ENCODE peak calls at places on chromosome 17, in ten cellular contexts. S is GM23248; Y is MM.1S; F is CD8-positive, alpha-beta memory T cell; T is GM12878; G is adrenal gland; V is thoracic aorta; D is testis; Q is esophagus muscularis mucosa; O is brain microvascular endothelial cell. N is an unnamed sample.

GRCh38 chr17:20059728-20060188 is 50.6 kb downstream of the SPECC1 start:
- DNase-seq in D (no peak), S (peak), V (no peak), T (peak), G (no peak), Y (peak), Q (no peak), F (no peak), O (no peak), N (peak)

GRCh38 chr17:27660436-27660835 is 29.4 kb downstream of the LGALS9 start:
- DNase-seq in F (no peak), O (no peak), Y (no peak), Q (no peak), V (no peak), D (no peak), S (no peak), T (no peak), G (no peak), N (no peak)

GRCh38 chr17:45907720-45908395 is 13.5 kb downstream of the MAPT start:
- DNase-seq in Y (no peak), T (no peak), S (no peak), Q (no peak), V (no peak), F (no peak), G (no peak), D (no peak), O (no peak), N (no peak)

GRCh38 chr17:73269329-73269615 is 7.6 kb upstream of the CPSF4L start:
- DNase-seq in S (no peak), Y (no peak), T (no peak), O (no peak), F (no peak), V (no peak), Q (no peak), G (no peak), D (no peak), N (no peak)

GRCh38 chr17:13372432-13372831 is 229.3 kb downstream of the HS3ST3A1 start:
- DNase-seq in G (no peak), S (no peak), V (no peak), F (no peak), Q (no peak), T (no peak), D (no peak), O (no peak), Y (no peak), N (no peak)

GRCh38 chr17:14471052-14471451 is 170.2 kb downstream of the HS3ST3B1 start:
- DNase-seq in D (no peak), O (peak), G (no peak), T (no peak), F (no peak), Q (no peak), V (no peak), Y (no peak), S (peak), N (peak)

GRCh38 chr17:66429680-66430079 is 127.3 kb downstream of the PRKCA start:
- DNase-seq in F (no peak), D (no peak), O (no peak), Q (no peak), T (no peak), G (no peak), Y (peak), S (no peak), V (no peak), N (no peak)

GRCh38 chr17:39099686-39100293 is 51.6 kb downstream of the PLXDC1 start:
- DNase-seq in D (peak), F (no peak), S (no peak), Y (no peak), O (no peak), T (no peak), V (no peak), G (peak), Q (peak), N (no peak)

GRCh38 chr17:7026471-7027115 is 3.7 kb downstream of the BCL6B start:
- DNase-seq in Y (no peak), T (no peak), F (no peak), Q (no peak), G (no peak), S (no peak), D (no peak), V (no peak), O (no peak), N (no peak)

GRCh38 chr17:40284085-40284713 is 3.5 kb upstream of the CDC6 start:
- DNase-seq in S (peak), O (peak), V (no peak), Y (no peak), G (no peak), F (no peak), D (no peak), T (no peak), Q (no peak), N (peak)

GRCh38 chr17:68378202-68379149 is 78.8 kb downstream of the WIPI1 start:
- DNase-seq in G (peak), D (peak), S (peak), O (peak), Q (peak), V (peak), T (no peak), F (no peak), Y (no peak), N (no peak)

GRCh38 chr17:65173284-65173793 is 36.2 kb downstream of the RGS9 start:
- DNase-seq in Q (no peak), T (no peak), D (peak), F (peak), Y (no peak), G (peak), O (peak), S (peak), V (no peak), N (no peak)

GRCh38 chr17:5562172-5562571 is 22.1 kb downstream of the NLRP1 start:
- DNase-seq in S (no peak), Y (no peak), F (no peak), Q (no peak), G (no peak), D (no peak), O (no peak), T (no peak), V (no peak), N (no peak)

GRCh38 chr17:45940826-45941225 is 46.5 kb downstream of the MAPT start:
- DNase-seq in T (no peak), S (no peak), V (peak), D (peak), G (no peak), Q (no peak), F (no peak), O (no peak), Y (no peak), N (no peak)

GRCh38 chr17:18118633-18118975 is 10.0 kb downstream of the MYO15A start:
- DNase-seq in G (no peak), V (no peak), S (no peak), D (no peak), O (no peak), Y (no peak), T (no peak), F (no peak), Q (no peak), N (no peak)

GRCh38 chr17:44348234-44348987 is 3.3 kb downstream of the GRN start:
- DNase-seq in T (peak), Y (peak), V (no peak), F (no peak), O (peak), D (no peak), G (peak), Q (no peak), S (peak), N (peak)

GRCh38 chr17:66437466-66438026 is 135.1 kb downstream of the PRKCA start:
- DNase-seq in G (no peak), Y (peak), Q (no peak), F (no peak), V (no peak), T (no peak), D (no peak), O (no peak), S (no peak), N (no peak)

GRCh38 chr17:13947499-13947898 is 121.8 kb upstream of the COX10 start:
- DNase-seq in O (no peak), D (no peak), G (no peak), S (no peak), V (no peak), T (no peak), Y (no peak), Q (no peak), F (no peak), N (no peak)

GRCh38 chr17:33202011-33202410 is 91.1 kb downstream of the ASIC2 start:
- DNase-seq in V (no peak), Q (no peak), O (no peak), Y (no peak), F (no peak), D (no peak), G (no peak), S (no peak), T (no peak), N (no peak)

GRCh38 chr17:76432004-76432403 is 20.9 kb downstream of the UBE2O start:
- DNase-seq in T (no peak), Q (no peak), D (no peak), Y (no peak), O (no peak), S (no peak), G (no peak), F (no peak), V (no peak), N (no peak)
- H3K27ac ChIP-seq in T (no peak), Q (no peak), D (no peak), Y (no peak), O (no peak), S (no peak), G (no peak), F (no peak), V (no peak), N (no peak)

GRCh38 chr17:15942207-15942833 is 2.6 kb upstream of the ADORA2B start:
- DNase-seq in D (no peak), Y (no peak), G (no peak), T (no peak), O (no peak), F (no peak), V (no peak), Q (no peak), S (peak), N (no peak)
- H3K27ac ChIP-seq in D (no peak), Y (no peak), G (no peak), T (no peak), O (peak), F (no peak), V (no peak), Q (no peak), S (no peak), N (peak)

DNA sequence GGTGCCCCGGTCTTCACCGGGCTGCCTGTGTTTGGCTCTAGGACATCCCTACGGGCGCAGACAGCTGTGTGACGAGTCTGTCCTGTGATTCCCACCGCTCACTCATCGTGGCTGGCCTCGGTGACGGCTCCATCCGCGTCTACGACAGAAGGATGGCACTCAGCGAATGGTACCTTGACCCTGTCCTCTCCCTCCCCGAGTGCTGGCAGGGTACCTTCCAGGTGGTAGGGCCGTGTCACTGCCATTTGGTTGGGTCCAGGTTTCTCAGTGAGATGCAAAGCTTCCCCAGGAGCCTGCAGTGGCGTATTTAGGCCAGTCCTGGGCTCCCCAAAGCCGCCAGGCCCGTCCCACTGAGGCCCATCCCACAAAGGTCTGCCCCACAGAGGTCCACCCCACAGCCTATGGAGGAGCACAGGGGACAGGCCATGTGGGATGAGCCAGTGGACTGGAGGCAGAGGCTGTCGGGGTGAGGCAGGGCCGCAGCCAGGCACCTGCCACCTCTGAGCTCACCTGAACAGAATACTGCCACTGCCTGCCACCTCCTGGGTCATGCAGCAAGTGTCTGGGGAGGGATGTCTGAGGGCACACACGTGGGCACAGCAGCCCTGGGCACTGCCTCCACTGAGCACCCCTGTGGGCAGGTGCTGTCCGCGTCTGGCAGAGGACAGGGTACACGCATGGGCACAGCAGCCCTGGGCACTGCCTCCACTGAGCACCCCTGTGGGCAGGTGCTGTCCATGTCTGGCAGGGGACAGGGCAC is 31.4 kb upstream of the CHMP6 start:
- DNase-seq in D (no peak), G (no peak), Q (no peak), V (no peak), O (no peak), S (no peak), T (no peak), F (no peak), Y (no peak), N (no peak)
- H3K27ac ChIP-seq in D (no peak), G (peak), Q (peak), V (peak), O (no peak), S (no peak), T (no peak), F (no peak), Y (no peak), N (no peak)

GRCh38 chr17:36197389-36197708 is 791 bp upstream of the CCL3L1 start:
- DNase-seq in F (no peak), Q (no peak), S (no peak), O (no peak), T (no peak), Y (peak), D (no peak), G (no peak), V (no peak), N (no peak)
- H3K27ac ChIP-seq in F (no peak), Q (no peak), S (no peak), O (no peak), T (peak), Y (peak), D (no peak), G (no peak), V (no peak), N (no peak)

GRCh38 chr17:63929860-63930766 is 2.0 kb downstream of the CD79B start:
- DNase-seq in T (no peak), O (no peak), Q (no peak), G (no peak), F (no peak), S (no peak), V (no peak), D (no peak), Y (no peak), N (no peak)
- H3K27ac ChIP-seq in T (peak), O (no peak), Q (peak), G (no peak), F (no peak), S (no peak), V (no peak), D (no peak), Y (no peak), N (no peak)

DNA sequence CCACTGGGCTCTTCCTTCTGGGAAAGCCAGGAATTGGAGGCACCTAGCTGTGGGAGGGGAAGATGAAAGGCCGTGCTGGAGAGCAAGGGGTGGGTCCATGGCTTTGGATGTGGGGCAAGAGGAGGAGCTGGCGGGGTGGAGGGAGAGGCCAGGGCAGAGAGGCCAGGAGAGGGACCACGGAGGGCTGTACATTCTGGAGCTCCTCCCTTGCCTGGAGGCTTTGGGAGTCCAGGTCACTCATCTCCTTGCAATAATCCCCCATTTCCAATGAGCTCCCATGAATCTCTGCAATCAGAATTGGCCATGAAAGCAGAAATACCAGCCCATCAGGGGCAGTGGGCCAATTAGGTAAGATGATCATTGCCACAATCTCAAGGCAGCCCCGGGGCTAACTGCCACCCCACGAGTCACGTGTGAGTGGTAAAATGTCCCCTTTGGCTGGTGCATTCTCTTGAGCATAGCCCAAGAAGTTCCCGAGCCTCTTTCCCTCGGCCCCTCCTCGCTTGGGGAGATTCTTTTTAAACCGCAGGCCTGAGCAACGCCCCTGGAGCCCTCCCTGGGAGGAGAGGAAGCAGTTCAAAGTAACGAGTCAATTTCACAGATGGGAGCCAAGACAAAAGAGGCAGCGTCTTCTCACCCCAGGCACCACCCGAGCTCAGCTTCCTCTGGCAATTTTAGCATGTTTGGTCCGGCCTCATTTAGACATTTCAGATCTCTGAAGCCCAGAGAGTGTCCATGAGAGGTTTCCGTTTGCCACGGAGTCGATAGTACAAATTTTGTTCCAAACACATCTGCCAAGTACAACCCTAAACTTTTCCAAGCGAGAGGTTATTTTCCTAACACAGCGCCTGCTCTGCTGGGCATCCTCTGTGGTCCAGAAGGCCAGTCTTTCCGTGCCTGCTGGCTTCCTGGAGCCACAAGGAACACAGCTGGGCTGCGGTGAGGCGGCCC is 13.4 kb downstream of the RTN4RL1 start:
- DNase-seq in D (no peak), O (no peak), S (peak), Q (no peak), V (no peak), Y (no peak), G (no peak), F (no peak), T (no peak), N (no peak)
- H3K27ac ChIP-seq in D (peak), O (no peak), S (no peak), Q (peak), V (peak), Y (no peak), G (peak), F (no peak), T (no peak), N (no peak)

DNA sequence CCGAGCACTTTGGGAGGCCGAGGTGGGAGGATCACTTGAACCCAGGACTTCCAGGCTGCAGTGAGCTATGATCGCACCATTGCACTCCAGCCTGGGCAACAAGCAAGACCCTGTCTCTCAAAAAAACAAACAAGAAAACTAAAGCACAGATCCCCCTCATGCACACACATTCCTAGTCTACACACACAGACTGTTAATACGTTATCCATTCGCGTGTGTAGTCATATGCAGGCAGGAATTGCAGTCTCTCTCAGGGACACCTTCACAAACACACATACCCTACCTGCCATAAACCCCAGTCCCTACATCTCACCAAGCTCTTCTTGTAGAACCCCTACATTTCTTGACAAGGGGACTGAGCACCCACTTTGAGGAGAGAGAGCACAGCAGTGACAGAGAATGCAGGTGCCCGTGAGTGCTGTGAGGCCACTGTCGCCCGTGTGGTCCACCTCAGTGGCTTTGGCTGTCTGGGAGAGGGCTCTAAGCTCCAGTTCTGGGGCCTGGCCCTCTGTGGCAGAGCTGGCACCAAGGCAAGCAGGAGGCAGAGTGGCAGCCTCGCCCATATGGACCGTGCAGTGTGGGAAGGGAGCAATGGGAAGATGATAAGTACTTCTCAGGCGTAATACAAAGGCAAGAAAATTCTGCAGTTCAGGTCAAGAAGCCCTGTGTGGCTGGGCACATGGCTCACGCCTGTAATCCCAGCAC is 59.0 kb upstream of the RPH3AL start:
- DNase-seq in D (no peak), T (no peak), F (no peak), V (no peak), O (no peak), S (peak), Y (no peak), Q (no peak), G (peak), N (no peak)
- H3K27ac ChIP-seq in D (no peak), T (no peak), F (peak), V (no peak), O (no peak), S (peak), Y (no peak), Q (no peak), G (peak), N (no peak)

DNA sequence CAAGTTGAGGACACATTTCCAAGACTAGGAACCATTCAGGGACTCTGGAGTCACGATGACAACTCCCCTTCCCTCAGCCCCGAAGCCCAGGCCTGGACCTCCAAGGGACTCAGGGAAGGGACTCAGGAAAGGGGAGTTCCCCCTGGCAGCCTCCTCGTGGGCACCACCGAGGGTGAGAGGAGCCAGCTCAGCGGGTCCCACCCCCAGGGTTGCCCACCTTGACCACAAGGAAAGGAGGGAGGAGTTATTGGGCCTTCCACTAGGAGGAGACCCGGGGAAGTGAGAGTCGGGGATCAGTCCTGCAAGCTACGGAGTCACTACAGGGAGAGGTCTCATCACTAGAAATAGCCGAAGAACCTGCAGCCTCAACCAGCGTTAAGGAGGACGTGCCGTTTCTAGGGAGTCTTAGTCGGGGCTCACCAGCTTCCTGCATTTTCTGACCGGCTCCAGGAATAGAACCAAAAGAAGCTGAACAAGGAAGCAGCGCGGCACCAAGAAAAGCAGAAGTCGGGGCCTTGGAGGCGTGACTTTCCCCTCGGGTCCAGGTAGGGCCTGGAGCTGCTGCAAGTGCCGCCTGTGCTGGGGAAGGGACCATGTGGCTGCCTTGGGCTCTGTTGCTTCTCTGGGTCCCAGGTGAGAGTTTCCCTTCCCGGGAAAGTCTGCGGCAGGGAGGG is at the start of gene CD300A:
- DNase-seq in G (peak), Y (no peak), V (no peak), T (no peak), F (no peak), D (peak), Q (no peak), O (no peak), S (no peak), N (no peak)
- H3K27ac ChIP-seq in G (peak), Y (peak), V (no peak), T (peak), F (peak), D (peak), Q (no peak), O (no peak), S (no peak), N (no peak)

DNA sequence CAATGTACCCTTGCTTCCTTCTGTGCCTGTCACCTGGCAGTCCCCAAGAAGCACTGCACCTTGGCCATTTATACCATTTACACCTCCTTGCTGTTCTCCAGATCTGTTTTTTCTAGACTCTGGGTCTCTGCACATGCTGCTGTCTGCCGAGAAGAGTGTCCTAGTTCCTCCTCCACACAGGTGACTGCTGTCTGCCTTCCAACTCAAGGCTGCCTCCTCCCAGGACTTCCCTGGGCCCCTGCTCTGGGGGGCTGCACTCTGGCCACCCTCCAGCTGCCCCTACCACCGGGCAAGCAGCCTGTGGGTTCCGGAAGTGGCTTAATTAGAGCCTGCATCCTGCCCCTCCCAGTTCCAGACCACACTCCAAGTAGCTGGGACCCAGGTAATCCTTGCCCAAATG is 5.7 kb upstream of the LIMD2 start:
- DNase-seq in F (no peak), D (no peak), S (no peak), O (no peak), T (no peak), Y (no peak), Q (no peak), V (no peak), G (no peak), N (no peak)
- H3K27ac ChIP-seq in F (peak), D (no peak), S (no peak), O (no peak), T (no peak), Y (no peak), Q (no peak), V (no peak), G (no peak), N (no peak)

GRCh38 chr17:57949649-57950048 is 5.6 kb downstream of the CUEDC1 start:
- DNase-seq in S (peak), F (no peak), T (no peak), D (no peak), O (no peak), Y (no peak), Q (no peak), G (no peak), V (no peak), N (peak)
- H3K27ac ChIP-seq in S (peak), F (no peak), T (no peak), D (no peak), O (peak), Y (no peak), Q (peak), G (peak), V (no peak), N (peak)